ENCODE peak calls at places on chromosomes 12 and 14, in four cellular contexts. R is GM12865, C is dorsolateral prefrontal cortex, V is Calu3. J is an unnamed sample.

GRCh38 chr12:122473543-122474323 is 27.0 kb downstream of the ZCCHC8 start:
- DNase-seq in R (peak; percentile 70), C (no peak), V (no peak), J (no peak)

GRCh38 chr14:55556929-55557623 is 22.9 kb upstream of the KTN1 start:
- DNase-seq in R (no peak), C (no peak), V (peak; percentile 84), J (no peak)

GRCh38 chr12:126636798-126637197 is 1571.6 kb downstream of the AACS start:
- DNase-seq in R (no peak), C (no peak), V (no peak), J (no peak)

GRCh38 chr12:131461096-131461495 is 249.8 kb upstream of the SFSWAP start:
- DNase-seq in V (no peak), C (no peak), R (no peak), J (no peak)

GRCh38 chr12:90335561-90335960 is 619.4 kb downstream of the CCER1 start:
- DNase-seq in C (no peak), R (no peak), V (no peak), J (no peak)

GRCh38 chr12:105109465-105110212 is 2.1 kb downstream of the WASHC4 start:
- DNase-seq in V (peak; percentile 25), R (peak; percentile 75), C (no peak), J (peak; percentile 8)

GRCh38 chr14:26992403-26993115 is 394.7 kb upstream of the NOVA1 start:
- DNase-seq in V (no peak), C (no peak), R (no peak), J (no peak)

GRCh38 chr14:59126714-59127436 is 61.6 kb upstream of the DAAM1 start:
- DNase-seq in C (no peak), V (peak; percentile 26), R (peak; percentile 67), J (peak; percentile 22)

DNA sequence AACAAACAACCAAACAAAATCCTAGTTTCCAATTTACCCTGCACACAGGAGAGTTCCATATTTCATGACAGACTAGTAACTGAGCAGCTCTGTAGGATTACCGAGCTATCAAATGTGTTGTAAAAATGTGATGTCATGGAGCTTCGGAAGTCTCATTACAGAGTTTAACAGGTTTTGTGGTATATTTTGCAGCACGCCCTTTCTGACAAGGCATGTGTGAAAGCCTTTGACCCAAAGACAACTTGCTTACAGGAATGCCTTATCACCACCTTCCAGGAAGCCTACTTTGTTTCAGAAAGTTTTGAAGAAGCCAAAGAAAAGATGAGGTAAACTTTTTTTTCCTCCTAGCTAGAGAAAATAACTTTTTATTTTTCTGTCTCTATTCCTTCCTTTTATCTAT is 92.4 kb downstream of the TPH2 start:
- DNase-seq in V (no peak), C (no peak), R (no peak), J (no peak)
- TF ChIP-seq CTCF in V (no peak), C (no peak), R (no peak), J (no peak)

GRCh38 chr12:20950248-20950647 is 139.7 kb downstream of the SLCO1B3 start:
- DNase-seq in V (no peak), C (no peak), R (peak; percentile 44), J (no peak)

DNA sequence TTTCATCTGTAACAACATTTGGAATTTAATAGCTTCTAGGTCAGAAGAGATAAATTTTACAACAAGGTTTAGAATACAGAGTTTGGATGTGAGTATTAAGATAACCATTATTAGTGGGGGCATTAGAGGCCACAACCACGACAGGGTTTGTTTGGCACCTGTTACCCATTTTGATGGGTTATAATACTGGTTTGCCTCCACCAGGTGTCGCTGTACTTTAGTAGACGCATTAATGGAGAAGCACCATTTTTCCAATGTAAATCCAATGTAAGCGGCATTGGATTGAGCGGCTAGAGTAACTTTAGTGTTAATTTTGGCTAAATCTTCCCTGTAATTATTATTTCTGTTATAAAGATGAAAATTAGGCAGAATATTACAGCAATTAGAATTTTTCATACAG is 136.2 kb downstream of the SLCO1B3 start:
- DNase-seq in C (no peak), R (peak; percentile 59), V (no peak), J (peak; percentile 53)
- TF ChIP-seq CTCF in C (peak; percentile 18), R (peak; percentile 58), V (no peak), J (peak; percentile 76)

GRCh38 chr14:21467620-21468019 is 9.1 kb downstream of the RAB2B start:
- DNase-seq in C (no peak), R (no peak), V (no peak), J (no peak)
- TF ChIP-seq CTCF in C (no peak), R (no peak), V (no peak), J (no peak)

GRCh38 chr12:2997989-2998670 is 38.9 kb downstream of the TEAD4 start:
- DNase-seq in V (no peak), R (no peak), C (no peak), J (no peak)
- TF ChIP-seq CTCF in V (no peak), R (no peak), C (no peak), J (no peak)

GRCh38 chr14:70036665-70037064 is 152.1 kb downstream of the SLC8A3 start:
- DNase-seq in V (no peak), R (no peak), C (no peak), J (peak; percentile 24)
- TF ChIP-seq CTCF in V (no peak), R (no peak), C (no peak), J (no peak)

GRCh38 chr12:29241821-29242591 is 92.9 kb downstream of the FAR2 start:
- DNase-seq in V (peak; percentile 52), R (peak; percentile 66), C (no peak), J (no peak)
- TF ChIP-seq CTCF in V (no peak), R (no peak), C (no peak), J (no peak)

DNA sequence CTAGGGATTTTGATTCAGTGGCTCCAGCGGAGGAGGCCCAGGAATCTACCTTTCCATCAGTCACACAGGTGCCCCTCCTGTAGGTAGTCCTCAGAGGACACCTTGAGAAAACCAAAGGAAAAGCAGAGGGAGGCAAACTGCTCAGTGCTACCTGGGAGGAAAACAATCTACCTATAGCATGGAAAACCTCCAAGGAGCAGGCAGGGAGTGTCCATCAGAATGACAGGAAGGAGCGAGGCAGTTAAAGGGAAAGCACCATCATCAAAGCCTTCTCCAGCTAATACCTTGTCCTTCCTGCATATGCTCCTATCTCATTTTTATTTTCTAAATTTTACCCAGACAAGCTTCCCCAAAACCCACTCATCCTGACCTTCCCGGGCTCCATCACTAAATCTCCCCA is 25.4 kb downstream of the DPF3 start:
- DNase-seq in V (no peak), R (no peak), C (no peak), J (no peak)
- TF ChIP-seq CTCF in V (no peak), R (no peak), C (no peak), J (no peak)

J was measured in endothelial cell.